ENCODE peak calls at places on chromosomes 2 and 18, in ten cellular contexts. H, L, Q, O, A, J, C, G, U and I are unnamed samples.

GRCh38 chr2:3759766-3760165 is 56.4 kb downstream of the DCDC2C start:
- DNase-seq in L (no peak), C (no peak), U (no peak), G (no peak), O (no peak), Q (no peak), J (no peak), H (peak), A (no peak), I (no peak)

GRCh38 chr2:240655931-240656886 is 26.5 kb downstream of the AQP12B start:
- DNase-seq in H (peak), L (peak), Q (no peak), U (no peak), C (no peak), A (no peak), G (peak), J (no peak), O (peak), I (no peak)

GRCh38 chr2:13822365-13822764 is 810.2 kb upstream of the LRATD1 start:
- DNase-seq in C (no peak), Q (no peak), U (no peak), A (no peak), L (no peak), G (peak), H (no peak), O (no peak), J (no peak), I (no peak)

GRCh38 chr2:235303499-235304291 is 190.1 kb upstream of the AGAP1 start:
- DNase-seq in L (no peak), J (no peak), H (no peak), O (no peak), A (no peak), U (no peak), Q (no peak), G (no peak), C (no peak), I (no peak)

GRCh38 chr2:48589170-48589767 is 28.4 kb upstream of the GTF2A1L start:
- DNase-seq in Q (no peak), A (no peak), L (peak), C (peak), O (peak), J (no peak), U (no peak), G (no peak), H (peak), I (peak)

GRCh38 chr2:69932596-69932922 is 17.6 kb downstream of the MXD1 start:
- DNase-seq in C (no peak), L (no peak), O (no peak), H (no peak), A (no peak), J (no peak), G (no peak), Q (no peak), U (no peak), I (no peak)

GRCh38 chr18:77249583-77250500 is at the start of gene GALR1:
- DNase-seq in C (no peak), Q (no peak), A (no peak), J (no peak), G (peak), U (peak), H (no peak), O (no peak), L (peak), I (no peak)

GRCh38 chr2:1492696-1493095 is 79.4 kb downstream of the TPO start:
- DNase-seq in O (no peak), U (no peak), C (no peak), A (no peak), H (no peak), Q (no peak), G (no peak), L (no peak), J (peak), I (no peak)

GRCh38 chr18:23964282-23965238 is 50.0 kb upstream of the TTC39C start:
- DNase-seq in J (no peak), G (no peak), A (no peak), U (no peak), C (peak), L (no peak), O (no peak), H (no peak), Q (no peak), I (no peak)

DNA sequence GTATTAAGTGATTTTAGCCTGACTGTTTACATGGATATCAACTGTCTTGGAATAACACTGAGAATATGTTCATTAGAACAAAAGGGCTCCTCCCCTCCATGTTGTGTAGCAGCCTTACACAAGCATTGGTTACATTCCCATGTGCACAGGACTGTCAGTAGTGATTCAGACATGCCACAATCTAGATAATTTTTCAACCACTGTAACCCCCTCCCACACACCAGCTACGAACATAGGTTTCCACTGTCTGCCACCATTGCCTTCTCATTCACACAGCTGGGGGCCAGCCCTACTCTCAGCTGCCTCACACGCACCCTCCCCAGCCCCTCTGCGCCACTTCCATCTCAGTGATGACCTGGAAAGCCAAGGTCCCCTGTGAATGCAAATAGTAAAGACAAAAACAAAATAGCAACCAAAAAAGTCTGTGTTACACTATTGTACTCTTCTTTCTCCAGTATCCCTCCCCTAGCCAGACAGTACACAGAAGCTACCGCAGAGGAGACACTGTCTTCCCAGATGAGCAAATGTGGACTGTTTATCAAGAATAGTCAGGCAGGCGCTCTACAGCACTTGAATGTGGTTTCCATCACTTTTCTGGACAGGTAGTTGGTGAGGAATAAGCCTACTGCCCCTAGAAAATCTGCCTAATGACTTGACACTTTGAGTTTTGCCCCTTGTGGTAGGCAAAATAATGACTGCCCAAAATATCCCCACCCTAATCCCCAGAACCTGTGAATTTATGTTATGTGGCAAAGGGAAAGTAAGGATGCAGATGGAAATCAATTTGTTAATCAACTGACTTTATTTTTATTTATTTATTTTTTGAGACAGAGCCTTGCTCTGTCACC is 27.9 kb upstream of the TYMS start:
- DNase-seq in J (no peak), O (no peak), L (no peak), C (no peak), G (no peak), A (no peak), Q (no peak), H (no peak), U (no peak), I (no peak)
- TF ChIP-seq CTCF in J (peak), O (no peak), L (peak), C (peak), G (peak), A (no peak), Q (no peak), H (no peak), U (no peak), I (no peak)

DNA sequence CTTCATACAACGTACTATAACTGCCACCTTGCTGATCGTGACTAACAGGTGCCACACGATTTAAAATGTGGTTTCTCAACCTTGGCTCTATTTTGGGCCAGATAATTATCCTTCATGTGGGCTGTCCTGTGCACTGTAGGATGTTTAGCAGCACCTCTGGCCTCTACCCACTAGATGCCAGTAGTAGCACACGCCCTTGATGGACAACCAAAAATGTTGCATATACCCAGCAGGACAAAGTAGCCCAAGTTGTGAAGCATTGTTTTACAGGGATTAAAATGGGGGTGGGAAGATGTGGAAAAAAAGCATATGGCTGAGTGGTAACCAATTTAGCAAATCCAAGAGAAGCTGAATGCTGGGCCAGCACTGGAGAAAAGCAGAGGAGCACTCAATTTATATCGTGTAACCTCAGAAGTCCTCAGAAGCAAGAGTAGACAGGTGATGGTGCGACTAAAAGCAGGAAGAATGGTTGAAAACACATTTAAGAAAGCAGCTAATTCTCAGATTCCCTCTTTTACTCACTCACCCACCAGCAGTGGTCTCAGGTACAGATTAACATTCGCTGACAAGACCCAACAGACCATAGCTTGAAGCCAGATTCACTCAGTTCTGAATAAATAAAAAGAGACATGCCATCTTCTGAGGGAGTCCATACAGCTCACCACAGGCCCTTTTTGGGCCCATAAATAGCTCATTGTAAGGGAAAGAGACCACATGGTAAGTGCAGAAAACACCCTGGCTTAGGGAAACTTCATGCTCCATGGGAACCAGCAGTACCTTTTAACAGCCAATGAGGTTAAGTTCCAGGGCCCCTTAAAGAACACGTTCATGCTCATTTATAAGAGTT is 50.6 kb downstream of the RAPH1 start:
- DNase-seq in Q (no peak), H (peak), G (peak), A (no peak), C (peak), J (no peak), O (peak), U (no peak), L (peak), I (no peak)
- TF ChIP-seq CTCF in Q (peak), H (peak), G (peak), A (peak), C (peak), J (peak), O (peak), U (peak), L (peak), I (peak)

DNA sequence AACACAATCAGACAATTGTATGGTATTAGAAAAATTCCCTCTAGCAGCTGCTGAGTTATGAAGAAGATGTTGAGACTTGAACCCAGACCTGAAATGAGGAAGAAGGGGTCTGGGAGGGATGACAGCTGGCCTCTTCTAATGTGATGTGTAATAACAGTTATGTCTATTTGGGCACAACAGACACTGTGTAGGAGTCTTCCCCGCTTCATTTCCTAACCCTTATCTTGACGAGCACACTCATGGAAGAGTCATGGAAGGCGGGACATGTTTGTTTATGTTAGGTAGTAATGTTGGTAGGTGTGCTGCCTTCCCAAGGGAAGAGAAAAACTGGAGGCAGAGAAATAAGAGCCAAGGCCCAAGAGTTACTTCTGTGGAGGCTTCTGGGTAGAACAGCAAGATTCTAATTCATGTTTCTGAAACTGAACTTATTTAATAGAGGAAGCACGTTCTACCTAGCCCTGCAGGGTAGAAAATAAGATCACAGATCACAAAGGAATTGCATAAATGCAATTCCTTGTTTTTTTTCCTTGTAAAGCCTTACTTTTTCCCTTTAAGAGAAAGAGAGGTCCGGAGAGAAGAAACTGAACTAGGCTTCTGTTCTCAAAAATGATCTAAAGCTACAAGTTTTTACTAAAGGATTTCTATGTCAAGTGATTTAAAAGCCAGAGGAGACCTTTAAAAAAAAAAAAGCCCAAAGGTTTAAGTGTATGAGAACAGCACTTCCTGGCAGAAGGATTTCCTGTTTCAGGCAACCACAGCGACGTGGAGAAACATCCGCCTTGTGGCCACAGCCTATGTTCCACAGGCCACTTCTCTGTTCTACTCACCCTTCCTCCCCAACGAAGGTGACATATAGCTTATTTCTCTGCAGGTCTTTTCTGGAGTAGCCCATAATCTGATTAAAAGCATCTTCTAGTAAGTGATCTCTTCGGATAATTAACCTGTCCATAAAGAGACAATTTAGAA is 68.5 kb upstream of the STK17B start:
- DNase-seq in H (peak), U (no peak), O (peak), L (peak), J (no peak), G (no peak), Q (peak), C (peak), A (peak), I (peak)
- TF ChIP-seq CTCF in H (no peak), U (no peak), O (no peak), L (no peak), J (no peak), G (no peak), Q (no peak), C (no peak), A (no peak), I (no peak)

GRCh38 chr2:160876029-160876428 is 284.2 kb upstream of the TANK start:
- DNase-seq in J (no peak), H (no peak), G (no peak), Q (no peak), L (peak), U (no peak), C (no peak), A (no peak), O (no peak), I (no peak)

GRCh38 chr2:160876765-160877164 is 283.5 kb upstream of the TANK start:
- DNase-seq in G (no peak), C (no peak), H (peak), A (no peak), O (no peak), Q (no peak), L (peak), J (no peak), U (no peak), I (no peak)

GRCh38 chr2:160882906-160883305 is 277.3 kb upstream of the TANK start:
- DNase-seq in Q (no peak), O (no peak), J (no peak), G (no peak), A (no peak), C (no peak), H (no peak), L (no peak), U (no peak), I (no peak)

GRCh38 chr2:160878622-160879021 is 281.6 kb upstream of the TANK start:
- DNase-seq in Q (no peak), C (no peak), L (no peak), O (no peak), U (no peak), G (no peak), H (no peak), A (no peak), J (no peak), I (no peak)
- TF ChIP-seq CTCF in Q (no peak), C (no peak), L (no peak), O (no peak), U (no peak), G (no peak), H (no peak), A (no peak), J (no peak), I (no peak)

DNA sequence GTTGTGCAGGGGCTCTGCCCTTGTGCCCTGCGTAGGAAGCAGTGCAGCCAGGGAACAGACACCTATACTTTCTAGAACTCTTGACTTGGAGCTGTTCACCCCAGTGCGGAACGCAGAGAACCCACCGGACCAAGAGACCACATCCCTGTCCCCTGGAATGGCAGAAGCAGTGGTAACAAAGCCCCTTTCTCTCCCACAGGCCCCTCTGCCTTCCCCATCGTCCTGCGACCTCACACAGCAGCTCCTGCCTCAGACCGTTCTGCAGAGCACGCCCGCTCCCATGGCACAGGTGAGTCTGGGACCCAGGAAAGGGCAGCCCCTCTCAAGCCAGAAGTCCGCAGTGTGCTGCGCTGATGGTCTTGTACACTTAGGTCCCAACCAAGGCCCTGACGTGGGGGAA is 24.6 kb upstream of the RPL31 start:
- DNase-seq in G (no peak), U (no peak), O (no peak), J (no peak), C (no peak), L (no peak), A (no peak), H (no peak), Q (no peak), I (no peak)
- TF ChIP-seq CTCF in G (no peak), U (no peak), O (no peak), J (no peak), C (no peak), L (no peak), A (no peak), H (no peak), Q (no peak), I (no peak)

GRCh38 chr2:54109848-54110247 is 5.6 kb upstream of the ACYP2 start:
- DNase-seq in H (no peak), C (no peak), J (no peak), O (no peak), U (no peak), G (no peak), Q (no peak), L (no peak), A (no peak), I (no peak)
- TF ChIP-seq CTCF in H (no peak), C (no peak), J (no peak), O (no peak), U (no peak), G (no peak), Q (no peak), L (no peak), A (no peak), I (no peak)

GRCh38 chr2:112465373-112465772 is 16.6 kb upstream of the TTL start:
- DNase-seq in U (no peak), Q (no peak), O (no peak), A (no peak), L (no peak), H (peak), J (no peak), G (no peak), C (no peak), I (no peak)
- TF ChIP-seq CTCF in U (no peak), Q (no peak), O (no peak), A (no peak), L (peak), H (peak), J (peak), G (peak), C (no peak), I (no peak)

DNA sequence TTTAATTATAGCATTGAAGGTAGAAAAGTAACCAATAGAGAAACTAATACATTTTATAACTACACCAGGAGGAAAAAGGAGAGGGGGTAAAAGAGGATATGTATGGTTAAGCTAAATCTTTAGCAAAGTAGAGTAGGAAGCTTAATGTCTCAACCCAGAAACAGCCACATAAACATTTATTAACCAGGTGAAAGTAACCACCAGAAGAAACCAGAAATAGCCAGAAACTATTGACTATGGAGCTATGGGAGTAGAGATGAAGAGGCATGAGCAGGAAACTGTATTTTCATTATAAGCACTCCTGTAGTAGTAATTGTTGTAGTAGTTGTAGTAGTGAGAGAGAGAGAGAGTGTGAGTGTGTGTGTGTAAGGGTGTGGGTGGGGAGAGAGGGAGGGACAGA is 617.5 kb upstream of the CHAC2 start:
- DNase-seq in C (no peak), A (no peak), L (no peak), J (no peak), H (no peak), U (no peak), G (no peak), Q (no peak), O (no peak), I (no peak)
- TF ChIP-seq CTCF in C (no peak), A (no peak), L (no peak), J (no peak), H (no peak), U (no peak), G (no peak), Q (no peak), O (no peak), I (no peak)

GRCh38 chr2:209936106-209936663 is 66.3 kb upstream of the RPE start:
- DNase-seq in A (no peak), J (no peak), O (no peak), H (no peak), C (no peak), Q (no peak), G (no peak), U (no peak), L (no peak), I (no peak)
- TF ChIP-seq CTCF in A (no peak), J (peak), O (no peak), H (peak), C (no peak), Q (no peak), G (no peak), U (no peak), L (no peak), I (no peak)

DNA sequence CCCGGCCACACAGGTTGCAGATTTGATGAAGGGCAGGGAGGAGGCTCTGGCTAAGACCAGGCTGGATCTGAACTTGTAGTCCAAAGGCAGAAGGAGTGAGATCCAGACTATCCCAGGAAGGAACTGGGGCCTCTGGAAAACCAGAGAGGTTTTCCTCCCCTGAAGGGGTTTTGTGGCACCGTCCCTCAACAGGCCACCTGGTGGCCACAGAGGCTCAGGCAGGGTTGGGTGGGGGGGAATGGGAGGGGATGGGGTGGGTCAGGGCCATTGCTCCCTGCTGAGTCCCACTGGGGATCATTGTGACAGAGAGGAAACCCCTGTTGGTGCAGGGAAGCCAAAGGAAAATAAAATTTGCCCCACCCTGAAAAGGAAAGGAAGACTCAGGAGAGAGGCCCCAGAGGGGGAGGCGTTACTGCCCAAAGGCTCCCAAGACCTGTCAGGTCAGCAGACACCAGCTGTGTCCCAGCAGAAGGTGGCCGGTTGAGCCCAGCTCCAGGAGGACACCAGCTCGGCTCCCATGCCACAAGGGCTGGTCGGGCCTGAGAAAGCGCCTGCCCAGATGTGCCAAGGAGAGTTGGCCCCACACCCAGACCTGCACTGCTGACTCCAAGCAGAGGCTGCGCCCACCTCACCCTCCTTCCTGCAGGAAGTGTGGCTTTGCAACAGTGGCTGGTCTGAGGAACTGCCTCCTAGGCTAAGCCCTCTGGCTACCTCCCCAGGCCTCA is 37.3 kb upstream of the PTMA start:
- DNase-seq in J (no peak), O (no peak), U (peak), L (no peak), Q (no peak), C (no peak), G (peak), A (no peak), H (no peak), I (no peak)
- TF ChIP-seq CTCF in J (peak), O (peak), U (no peak), L (no peak), Q (no peak), C (peak), G (peak), A (peak), H (peak), I (peak)